ENCODE peak calls at places on chromosomes 11 and 22, in four cellular contexts. E is left lung, Q is neuronal stem cell, J is skeletal muscle cell. Z is an unnamed sample.

GRCh38 chr22:23180301-23180892 is at the start of gene BCR:
- DNase-seq in E (peak), Q (no peak), J (peak), Z (peak)

GRCh38 chr22:44089717-44090570 is 65.8 kb downstream of the PARVB start:
- DNase-seq in E (peak), Q (no peak), J (no peak), Z (no peak)

GRCh38 chr11:75980031-75980430 is 165.0 kb downstream of the UVRAG start:
- DNase-seq in E (no peak), Q (no peak), J (no peak), Z (no peak)

GRCh38 chr11:67484847-67485311 is 2.1 kb downstream of the AIP start:
- DNase-seq in E (peak), Q (no peak), J (no peak), Z (peak)

GRCh38 chr22:34847072-34847471 is 218.9 kb upstream of the ISX start:
- DNase-seq in E (no peak), Q (no peak), J (no peak), Z (no peak)

GRCh38 chr22:21009638-21010425 is 5.1 kb upstream of the P2RX6 start:
- DNase-seq in E (peak), Q (peak), J (peak), Z (peak)

GRCh38 chr11:117597083-117597482 is 199.9 kb downstream of the DSCAML1 start:
- DNase-seq in E (no peak), Q (peak), J (no peak), Z (peak)

GRCh38 chr22:41833369-41834004 is 582 bp downstream of the SREBF2 start:
- DNase-seq in E (peak), Q (no peak), J (no peak), Z (peak)

GRCh38 chr22:24996420-24996952 is 44.0 kb downstream of the KIAA1671 start:
- DNase-seq in E (no peak), Q (peak), J (no peak), Z (no peak)

GRCh38 chr11:119709638-119710346 is 19.2 kb downstream of the NECTIN1 start:
- DNase-seq in E (no peak), Q (peak), J (no peak), Z (peak)

GRCh38 chr22:47617186-47617585 is 854.7 kb downstream of the TBC1D22A start:
- DNase-seq in E (no peak), Q (no peak), J (no peak), Z (no peak)

GRCh38 chr22:32823024-32823730 is 21.7 kb downstream of the TIMP3 start:
- DNase-seq in E (no peak), Q (no peak), J (no peak), Z (peak)

GRCh38 chr11:119470316-119471266 is 47.6 kb upstream of the THY1 start:
- DNase-seq in E (no peak), Q (no peak), J (peak), Z (no peak)

GRCh38 chr22:35329114-35329847 is 29.6 kb downstream of the TOM1 start:
- DNase-seq in E (no peak), Q (no peak), J (no peak), Z (no peak)

Z was measured in OCI-LY7.